ENCODE peak calls at places on chromosomes 16 and 17, in nine cellular contexts. N is substantia nigra, T is germinal center, Y is Caki2, P is KG1, M is A172, B is HuH-7, O is NB4, L is bronchial epithelial cell. F is an unnamed sample.

GRCh38 chr16:69326172-69326873 is 4.1 kb downstream of the PDF start:
- DNase-seq in M (no peak), L (no peak), O (no peak), N (no peak), P (no peak), Y (peak), B (peak), T (no peak), F (no peak)

GRCh38 chr16:29898135-29898534 is 1.2 kb downstream of the SEZ6L2 start:
- DNase-seq in O (no peak), T (no peak), Y (no peak), P (no peak), M (no peak), L (no peak), B (no peak), N (no peak), F (no peak)

GRCh38 chr16:2364638-2365210 is 24.2 kb upstream of the ABCA3 start:
- DNase-seq in L (no peak), Y (no peak), O (no peak), T (no peak), P (no peak), B (no peak), M (no peak), N (no peak), F (no peak)

GRCh38 chr16:50304467-50305440 is 38.4 kb downstream of the ADCY7 start:
- DNase-seq in N (no peak), B (no peak), M (no peak), Y (no peak), P (no peak), O (no peak), L (no peak), T (no peak), F (no peak)

GRCh38 chr17:44608732-44609435 is 47.4 kb upstream of the MEIOC start:
- DNase-seq in O (no peak), M (no peak), B (no peak), L (no peak), N (no peak), T (no peak), Y (no peak), P (no peak), F (no peak)

GRCh38 chr16:50848755-50849514 is 107.0 kb downstream of the CYLD start:
- DNase-seq in M (no peak), T (no peak), N (no peak), B (no peak), P (no peak), Y (no peak), L (no peak), O (no peak), F (no peak)

GRCh38 chr17:15210247-15210646 is 54.9 kb downstream of the PMP22 start:
- DNase-seq in L (no peak), B (no peak), T (no peak), O (no peak), M (no peak), P (no peak), Y (no peak), N (no peak), F (no peak)

GRCh38 chr17:17141279-17141678 is 64.9 kb downstream of the PLD6 start:
- DNase-seq in T (no peak), M (no peak), B (no peak), L (no peak), Y (no peak), N (no peak), O (no peak), P (no peak), F (no peak)

GRCh38 chr17:41527076-41528023 is 758 bp downstream of the KRT19 start:
- DNase-seq in Y (peak), L (no peak), B (no peak), O (no peak), T (no peak), M (no peak), P (no peak), N (peak), F (no peak)

GRCh38 chr16:80936410-80936809 is 70.3 kb downstream of the CMC2 start:
- DNase-seq in O (no peak), M (peak), P (no peak), L (peak), Y (no peak), B (no peak), T (no peak), N (no peak), F (no peak)

F was measured in GM20000.